ENCODE peak calls at places on chromosome 20, in five cellular contexts. One of them, this sample, is unnamed.
A peak's percentile ranks its signal among the peaks of the same experiment; 100 is the strongest.

GRCh38 chr20:21133404-21133803 is 7.5 kb downstream of the KIZ start:
- DNase-seq in cardiac fibroblast: no peak
- DNase-seq in esophagus squamous epithelium: no peak
- DNase-seq in PC-3: no peak
- DNase-seq in H1: no peak
- DNase-seq in this sample: no peak

GRCh38 chr20:23231561-23232218 is 118.9 kb upstream of the NXT1 start:
- DNase-seq in cardiac fibroblast: peak; percentile 84
- DNase-seq in esophagus squamous epithelium: no peak
- DNase-seq in PC-3: peak; percentile 56
- DNase-seq in H1: peak; percentile 30
- DNase-seq in this sample: no peak

GRCh38 chr20:55365745-55366144 is 639.6 kb downstream of the CBLN4 start:
- DNase-seq in cardiac fibroblast: no peak
- DNase-seq in esophagus squamous epithelium: no peak
- DNase-seq in PC-3: no peak
- DNase-seq in H1: no peak
- DNase-seq in this sample: no peak

GRCh38 chr20:58714340-58714922 is 21.8 kb downstream of the NPEPL1 start:
- DNase-seq in cardiac fibroblast: no peak
- DNase-seq in esophagus squamous epithelium: no peak
- DNase-seq in PC-3: no peak
- DNase-seq in H1: peak; percentile 42
- DNase-seq in this sample: peak; percentile 3

GRCh38 chr20:10718671-10719070 is 44.9 kb upstream of the JAG1 start:
- DNase-seq in cardiac fibroblast: no peak
- DNase-seq in esophagus squamous epithelium: no peak
- DNase-seq in PC-3: no peak
- DNase-seq in H1: no peak
- DNase-seq in this sample: no peak

GRCh38 chr20:25750765-25751696 is 54.4 kb upstream of the ZNF337 start:
- DNase-seq in cardiac fibroblast: peak; percentile 44
- DNase-seq in esophagus squamous epithelium: no peak
- DNase-seq in PC-3: peak; percentile 61
- DNase-seq in H1: no peak
- DNase-seq in this sample: peak; percentile 40

GRCh38 chr20:36384022-36384619 is 78.0 kb downstream of the DLGAP4 start:
- DNase-seq in cardiac fibroblast: peak; percentile 58
- DNase-seq in esophagus squamous epithelium: no peak
- DNase-seq in PC-3: peak; percentile 55
- DNase-seq in H1: peak; percentile 90
- DNase-seq in this sample: peak; percentile 73

GRCh38 chr20:36585410-36586125 is 12.2 kb downstream of the TGIF2 start:
- DNase-seq in cardiac fibroblast: peak; percentile 40
- DNase-seq in esophagus squamous epithelium: no peak
- DNase-seq in PC-3: peak; percentile 88
- DNase-seq in H1: peak; percentile 80
- DNase-seq in this sample: no peak

GRCh38 chr20:60483371-60483770 is 525.1 kb downstream of the CDH26 start:
- DNase-seq in cardiac fibroblast: no peak
- DNase-seq in esophagus squamous epithelium: no peak
- DNase-seq in PC-3: no peak
- DNase-seq in H1: no peak
- DNase-seq in this sample: no peak
- TF ChIP-seq CTCF in cardiac fibroblast: no peak
- TF ChIP-seq CTCF in esophagus squamous epithelium: no peak
- TF ChIP-seq CTCF in PC-3: no peak
- TF ChIP-seq CTCF in H1: no peak
- TF ChIP-seq CTCF in this sample: no peak

GRCh38 chr20:30376767-30377658 is 880.5 kb upstream of the DEFB115 start:
- DNase-seq in cardiac fibroblast: peak; percentile 85
- DNase-seq in esophagus squamous epithelium: no peak
- DNase-seq in PC-3: peak; percentile 19
- DNase-seq in H1: peak; percentile 70
- DNase-seq in this sample: peak; percentile 92
- TF ChIP-seq CTCF in cardiac fibroblast: peak; percentile 61
- TF ChIP-seq CTCF in esophagus squamous epithelium: no peak
- TF ChIP-seq CTCF in PC-3: no peak
- TF ChIP-seq CTCF in H1: no peak
- TF ChIP-seq CTCF in this sample: peak; percentile 73

GRCh38 chr20:56974499-56975250 is 291.8 kb downstream of the BMP7 start:
- DNase-seq in cardiac fibroblast: peak; percentile 5
- DNase-seq in esophagus squamous epithelium: no peak
- DNase-seq in PC-3: peak; percentile 92
- DNase-seq in H1: peak; percentile 84
- DNase-seq in this sample: peak; percentile 66
- TF ChIP-seq CTCF in cardiac fibroblast: no peak
- TF ChIP-seq CTCF in esophagus squamous epithelium: peak; percentile 64
- TF ChIP-seq CTCF in PC-3: peak; percentile 98
- TF ChIP-seq CTCF in H1: peak; percentile 88
- TF ChIP-seq CTCF in this sample: peak; percentile 50

GRCh38 chr20:63289311-63290135 is 3.5 kb upstream of the COL20A1 start:
- DNase-seq in cardiac fibroblast: no peak
- DNase-seq in esophagus squamous epithelium: no peak
- DNase-seq in PC-3: no peak
- DNase-seq in H1: no peak
- DNase-seq in this sample: no peak

GRCh38 chr20:63292292-63292701 is 689 bp upstream of the COL20A1 start:
- DNase-seq in cardiac fibroblast: no peak
- DNase-seq in esophagus squamous epithelium: no peak
- DNase-seq in PC-3: no peak
- DNase-seq in H1: no peak
- DNase-seq in this sample: no peak

GRCh38 chr20:63290136-63290676 is 2.8 kb upstream of the COL20A1 start:
- DNase-seq in cardiac fibroblast: no peak
- DNase-seq in esophagus squamous epithelium: no peak
- DNase-seq in PC-3: no peak
- DNase-seq in H1: no peak
- DNase-seq in this sample: no peak

GRCh38 chr20:63291811-63292210 is 1.2 kb upstream of the COL20A1 start:
- DNase-seq in cardiac fibroblast: no peak
- DNase-seq in esophagus squamous epithelium: no peak
- DNase-seq in PC-3: no peak
- DNase-seq in H1: no peak
- DNase-seq in this sample: no peak

GRCh38 chr20:63290677-63291472 is 2.1 kb upstream of the COL20A1 start:
- DNase-seq in cardiac fibroblast: peak; percentile 34
- DNase-seq in esophagus squamous epithelium: no peak
- DNase-seq in PC-3: peak; percentile 62
- DNase-seq in H1: peak; percentile 98
- DNase-seq in this sample: peak; percentile 91
- TF ChIP-seq CTCF in cardiac fibroblast: peak; percentile 64
- TF ChIP-seq CTCF in esophagus squamous epithelium: peak; percentile 67
- TF ChIP-seq CTCF in PC-3: peak; percentile 67
- TF ChIP-seq CTCF in H1: peak; percentile 86
- TF ChIP-seq CTCF in this sample: peak; percentile 74

GRCh38 chr20:2708073-2708415 is 15.5 kb downstream of the EBF4 start:
- DNase-seq in cardiac fibroblast: no peak
- DNase-seq in esophagus squamous epithelium: no peak
- DNase-seq in PC-3: no peak
- DNase-seq in H1: no peak
- DNase-seq in this sample: no peak

GRCh38 chr20:2708665-2709064 is 16.1 kb downstream of the EBF4 start:
- DNase-seq in cardiac fibroblast: no peak
- DNase-seq in esophagus squamous epithelium: no peak
- DNase-seq in PC-3: no peak
- DNase-seq in H1: no peak
- DNase-seq in this sample: no peak

GRCh38 chr20:2709205-2709981 is 16.8 kb downstream of the EBF4 start:
- DNase-seq in cardiac fibroblast: no peak
- DNase-seq in esophagus squamous epithelium: no peak
- DNase-seq in PC-3: no peak
- DNase-seq in H1: no peak
- DNase-seq in this sample: no peak

GRCh38 chr20:2707353-2708072 is 14.9 kb downstream of the EBF4 start:
- DNase-seq in cardiac fibroblast: no peak
- DNase-seq in esophagus squamous epithelium: no peak
- DNase-seq in PC-3: no peak
- DNase-seq in H1: no peak
- DNase-seq in this sample: no peak

DNA sequence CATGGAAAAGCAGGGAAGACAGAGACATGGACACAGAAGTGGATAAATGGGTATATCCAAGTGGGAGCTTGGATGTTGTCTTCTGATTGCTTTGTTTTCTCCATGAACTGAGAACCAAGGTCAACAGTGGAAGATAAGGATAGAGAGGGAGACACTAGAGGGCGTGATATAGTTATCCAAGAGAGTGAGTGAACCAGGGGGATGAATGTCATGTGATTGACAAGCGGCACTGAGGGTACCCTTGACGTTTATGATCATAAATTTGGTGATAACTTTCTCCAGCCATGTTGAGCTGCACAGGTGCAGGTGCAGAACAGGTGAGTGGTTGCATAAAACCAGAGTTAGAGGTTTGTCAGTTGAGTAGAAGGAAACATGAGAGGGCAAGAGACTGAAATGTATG is 20.7 kb downstream of the EBF4 start:
- DNase-seq in cardiac fibroblast: no peak
- DNase-seq in esophagus squamous epithelium: no peak
- DNase-seq in PC-3: peak; percentile 46
- DNase-seq in H1: no peak
- DNase-seq in this sample: no peak
- TF ChIP-seq CTCF in cardiac fibroblast: no peak
- TF ChIP-seq CTCF in esophagus squamous epithelium: no peak
- TF ChIP-seq CTCF in PC-3: peak; percentile 65
- TF ChIP-seq CTCF in H1: peak; percentile 48
- TF ChIP-seq CTCF in this sample: no peak

GRCh38 chr20:43432498-43432897 is 25.2 kb upstream of the SRSF6 start:
- DNase-seq in cardiac fibroblast: no peak
- DNase-seq in esophagus squamous epithelium: no peak
- DNase-seq in PC-3: peak; percentile 36
- DNase-seq in H1: peak; percentile 8
- DNase-seq in this sample: no peak
- TF ChIP-seq CTCF in cardiac fibroblast: no peak
- TF ChIP-seq CTCF in esophagus squamous epithelium: no peak
- TF ChIP-seq CTCF in PC-3: peak; percentile 42
- TF ChIP-seq CTCF in H1: peak; percentile 10
- TF ChIP-seq CTCF in this sample: no peak

GRCh38 chr20:13898012-13898612 is 92.3 kb downstream of the SEL1L2 start:
- DNase-seq in cardiac fibroblast: no peak
- DNase-seq in esophagus squamous epithelium: no peak
- DNase-seq in PC-3: peak; percentile 58
- DNase-seq in H1: no peak
- DNase-seq in this sample: no peak
- TF ChIP-seq CTCF in cardiac fibroblast: no peak
- TF ChIP-seq CTCF in esophagus squamous epithelium: no peak
- TF ChIP-seq CTCF in PC-3: peak; percentile 67
- TF ChIP-seq CTCF in H1: no peak
- TF ChIP-seq CTCF in this sample: no peak

This sample was measured in endothelial cell.